ENCODE peak calls at places on chromosomes 1 and 21, in four cellular contexts. One of them, this sample, is unnamed.

GRCh38 chr1:77802026-77802425 is 22.6 kb downstream of the MIGA1 start:
- DNase-seq in stimulated activated CD4-positive, alpha-beta T cell treated with anti-CD3 and anti-CD28 coated beads, Interleukin-15, amount 100 ng/mL, for 1 hour: no peak
- DNase-seq in HS-27A: no peak
- DNase-seq in ELF-1: no peak
- DNase-seq in this sample: no peak

GRCh38 chr1:174040387-174040786 is 18.2 kb upstream of the RC3H1 start:
- DNase-seq in HS-27A: peak
- DNase-seq in stimulated activated CD4-positive, alpha-beta T cell treated with anti-CD3 and anti-CD28 coated beads, Interleukin-15, amount 100 ng/mL, for 1 hour: no peak
- DNase-seq in ELF-1: no peak
- DNase-seq in this sample: no peak

GRCh38 chr1:23576338-23577055 is 17.2 kb upstream of the ID3 start:
- DNase-seq in HS-27A: no peak
- DNase-seq in stimulated activated CD4-positive, alpha-beta T cell treated with anti-CD3 and anti-CD28 coated beads, Interleukin-15, amount 100 ng/mL, for 1 hour: no peak
- DNase-seq in ELF-1: no peak
- DNase-seq in this sample: no peak

GRCh38 chr1:228097333-228098081 is 5.6 kb downstream of the C1orf35 start:
- DNase-seq in HS-27A: no peak
- DNase-seq in stimulated activated CD4-positive, alpha-beta T cell treated with anti-CD3 and anti-CD28 coated beads, Interleukin-15, amount 100 ng/mL, for 1 hour: no peak
- DNase-seq in ELF-1: peak
- DNase-seq in this sample: no peak

GRCh38 chr21:44569861-44570517 is 3.5 kb upstream of the KRTAP10-4 start:
- DNase-seq in stimulated activated CD4-positive, alpha-beta T cell treated with anti-CD3 and anti-CD28 coated beads, Interleukin-15, amount 100 ng/mL, for 1 hour: no peak
- DNase-seq in HS-27A: no peak
- DNase-seq in ELF-1: no peak
- DNase-seq in this sample: no peak

GRCh38 chr1:198443374-198444233 is 96.9 kb downstream of the ATP6V1G3 start:
- DNase-seq in ELF-1: no peak
- DNase-seq in stimulated activated CD4-positive, alpha-beta T cell treated with anti-CD3 and anti-CD28 coated beads, Interleukin-15, amount 100 ng/mL, for 1 hour: no peak
- DNase-seq in HS-27A: peak
- DNase-seq in this sample: no peak

GRCh38 chr1:111944121-111944785 is 45.2 kb downstream of the KCND3 start:
- DNase-seq in HS-27A: no peak
- DNase-seq in ELF-1: no peak
- DNase-seq in stimulated activated CD4-positive, alpha-beta T cell treated with anti-CD3 and anti-CD28 coated beads, Interleukin-15, amount 100 ng/mL, for 1 hour: no peak
- DNase-seq in this sample: no peak

GRCh38 chr1:186530104-186530503 is 69.2 kb upstream of the PDC start:
- DNase-seq in HS-27A: no peak
- DNase-seq in ELF-1: no peak
- DNase-seq in stimulated activated CD4-positive, alpha-beta T cell treated with anti-CD3 and anti-CD28 coated beads, Interleukin-15, amount 100 ng/mL, for 1 hour: no peak
- DNase-seq in this sample: no peak

GRCh38 chr21:41761211-41762181 is 5.4 kb downstream of the RIPK4 start:
- DNase-seq in ELF-1: peak
- DNase-seq in stimulated activated CD4-positive, alpha-beta T cell treated with anti-CD3 and anti-CD28 coated beads, Interleukin-15, amount 100 ng/mL, for 1 hour: no peak
- DNase-seq in HS-27A: no peak
- DNase-seq in this sample: no peak

GRCh38 chr1:84365225-84366221 is 32.8 kb upstream of the DNASE2B start:
- DNase-seq in HS-27A: peak
- DNase-seq in stimulated activated CD4-positive, alpha-beta T cell treated with anti-CD3 and anti-CD28 coated beads, Interleukin-15, amount 100 ng/mL, for 1 hour: no peak
- DNase-seq in ELF-1: no peak
- DNase-seq in this sample: no peak

GRCh38 chr1:245356891-245357585 is 202.3 kb downstream of the KIF26B start:
- DNase-seq in ELF-1: no peak
- DNase-seq in stimulated activated CD4-positive, alpha-beta T cell treated with anti-CD3 and anti-CD28 coated beads, Interleukin-15, amount 100 ng/mL, for 1 hour: no peak
- DNase-seq in HS-27A: no peak
- DNase-seq in this sample: no peak

GRCh38 chr1:11980676-11980972 is 380 bp downstream of the MFN2 start:
- DNase-seq in stimulated activated CD4-positive, alpha-beta T cell treated with anti-CD3 and anti-CD28 coated beads, Interleukin-15, amount 100 ng/mL, for 1 hour: no peak
- DNase-seq in ELF-1: no peak
- DNase-seq in HS-27A: no peak
- DNase-seq in this sample: no peak

GRCh38 chr1:213296558-213296957 is 245.5 kb downstream of the RPS6KC1 start:
- DNase-seq in ELF-1: no peak
- DNase-seq in stimulated activated CD4-positive, alpha-beta T cell treated with anti-CD3 and anti-CD28 coated beads, Interleukin-15, amount 100 ng/mL, for 1 hour: no peak
- DNase-seq in HS-27A: no peak
- DNase-seq in this sample: no peak

GRCh38 chr1:223665592-223666312 is at the start of gene CAPN8:
- DNase-seq in stimulated activated CD4-positive, alpha-beta T cell treated with anti-CD3 and anti-CD28 coated beads, Interleukin-15, amount 100 ng/mL, for 1 hour: no peak
- DNase-seq in HS-27A: no peak
- DNase-seq in ELF-1: no peak
- DNase-seq in this sample: no peak

GRCh38 chr1:79322511-79323027 is 316.0 kb upstream of the ADGRL4 start:
- DNase-seq in stimulated activated CD4-positive, alpha-beta T cell treated with anti-CD3 and anti-CD28 coated beads, Interleukin-15, amount 100 ng/mL, for 1 hour: no peak
- DNase-seq in HS-27A: no peak
- DNase-seq in ELF-1: no peak
- DNase-seq in this sample: no peak

GRCh38 chr1:186183970-186184628 is 191.0 kb downstream of the TPR start:
- DNase-seq in ELF-1: no peak
- DNase-seq in HS-27A: no peak
- DNase-seq in stimulated activated CD4-positive, alpha-beta T cell treated with anti-CD3 and anti-CD28 coated beads, Interleukin-15, amount 100 ng/mL, for 1 hour: no peak
- DNase-seq in this sample: no peak

GRCh38 chr1:197951089-197951488 is 33.9 kb downstream of the LHX9 start:
- DNase-seq in HS-27A: no peak
- DNase-seq in ELF-1: no peak
- DNase-seq in stimulated activated CD4-positive, alpha-beta T cell treated with anti-CD3 and anti-CD28 coated beads, Interleukin-15, amount 100 ng/mL, for 1 hour: no peak
- DNase-seq in this sample: no peak

GRCh38 chr1:161242313-161242712 is 4.3 kb upstream of the NR1I3 start:
- DNase-seq in ELF-1: no peak
- DNase-seq in stimulated activated CD4-positive, alpha-beta T cell treated with anti-CD3 and anti-CD28 coated beads, Interleukin-15, amount 100 ng/mL, for 1 hour: no peak
- DNase-seq in HS-27A: no peak
- DNase-seq in this sample: no peak

GRCh38 chr1:232417849-232418248 is 212.1 kb downstream of the SIPA1L2 start:
- DNase-seq in HS-27A: no peak
- DNase-seq in ELF-1: no peak
- DNase-seq in stimulated activated CD4-positive, alpha-beta T cell treated with anti-CD3 and anti-CD28 coated beads, Interleukin-15, amount 100 ng/mL, for 1 hour: no peak
- DNase-seq in this sample: no peak

GRCh38 chr1:212669102-212669501 is 30.5 kb downstream of the BATF3 start:
- DNase-seq in ELF-1: no peak
- DNase-seq in HS-27A: no peak
- DNase-seq in stimulated activated CD4-positive, alpha-beta T cell treated with anti-CD3 and anti-CD28 coated beads, Interleukin-15, amount 100 ng/mL, for 1 hour: no peak
- DNase-seq in this sample: no peak

GRCh38 chr1:42035205-42035829 is 116.6 kb upstream of the HIVEP3 start:
- DNase-seq in ELF-1: peak
- DNase-seq in stimulated activated CD4-positive, alpha-beta T cell treated with anti-CD3 and anti-CD28 coated beads, Interleukin-15, amount 100 ng/mL, for 1 hour: no peak
- DNase-seq in HS-27A: peak
- DNase-seq in this sample: peak

GRCh38 chr1:202852163-202852904 is 36.6 kb downstream of the RABIF start:
- DNase-seq in stimulated activated CD4-positive, alpha-beta T cell treated with anti-CD3 and anti-CD28 coated beads, Interleukin-15, amount 100 ng/mL, for 1 hour: no peak
- DNase-seq in HS-27A: peak
- DNase-seq in ELF-1: peak
- DNase-seq in this sample: no peak

GRCh38 chr21:34883501-34884271 is 165.4 kb downstream of the RUNX1 start:
- DNase-seq in HS-27A: peak
- DNase-seq in stimulated activated CD4-positive, alpha-beta T cell treated with anti-CD3 and anti-CD28 coated beads, Interleukin-15, amount 100 ng/mL, for 1 hour: no peak
- DNase-seq in ELF-1: no peak
- DNase-seq in this sample: no peak

GRCh38 chr1:109620396-109620817 is 770 bp downstream of the AMPD2 start:
- DNase-seq in ELF-1: peak
- DNase-seq in HS-27A: no peak
- DNase-seq in stimulated activated CD4-positive, alpha-beta T cell treated with anti-CD3 and anti-CD28 coated beads, Interleukin-15, amount 100 ng/mL, for 1 hour: no peak
- DNase-seq in this sample: peak

GRCh38 chr1:227449051-227449450 is 114.3 kb upstream of the ZNF678 start:
- DNase-seq in stimulated activated CD4-positive, alpha-beta T cell treated with anti-CD3 and anti-CD28 coated beads, Interleukin-15, amount 100 ng/mL, for 1 hour: no peak
- DNase-seq in HS-27A: no peak
- DNase-seq in ELF-1: peak
- DNase-seq in this sample: no peak

GRCh38 chr1:58649555-58649954 is 50.3 kb downstream of the MYSM1 start:
- DNase-seq in ELF-1: no peak
- DNase-seq in HS-27A: no peak
- DNase-seq in stimulated activated CD4-positive, alpha-beta T cell treated with anti-CD3 and anti-CD28 coated beads, Interleukin-15, amount 100 ng/mL, for 1 hour: no peak
- DNase-seq in this sample: no peak

This sample was measured in heart left ventricle.